ENCODE peak calls at places on chromosomes 7 and 10, in nine cellular contexts. B, J, I, W, N, P, U, T and V are unnamed samples.

GRCh38 chr7:77697535-77697831 is 1.2 kb downstream of the RSBN1L start:
- DNase-seq in B (peak; percentile 47), J (no peak), I (no peak), W (peak; percentile 15), N (no peak), P (no peak), U (peak; percentile 83), T (peak; percentile 51), V (no peak)

GRCh38 chr10:87565010-87565409 is 60.3 kb downstream of the MINPP1 start:
- DNase-seq in B (no peak), J (no peak), I (no peak), W (no peak), N (no peak), P (no peak), U (no peak), T (no peak), V (no peak)

GRCh38 chr10:47044741-47045140 is 133.5 kb downstream of the PTPN20 start:
- DNase-seq in B (peak; percentile 33), J (peak; percentile 56), I (no peak), W (no peak), N (no peak), P (peak; percentile 39), U (peak; percentile 67), T (no peak), V (no peak)

GRCh38 chr10:92440578-92440977 is 133.3 kb downstream of the IDE start:
- DNase-seq in B (no peak), J (no peak), I (no peak), W (no peak), N (no peak), P (no peak), U (no peak), T (no peak), V (no peak)

GRCh38 chr10:13352519-13352918 is 4.4 kb upstream of the SEPHS1 start:
- DNase-seq in B (no peak), J (no peak), I (no peak), W (no peak), N (no peak), P (no peak), U (no peak), T (no peak), V (no peak)

GRCh38 chr10:62728479-62728878 is 76.0 kb upstream of the ADO start:
- DNase-seq in B (no peak), J (no peak), I (no peak), W (no peak), N (no peak), P (no peak), U (no peak), T (no peak), V (no peak)

GRCh38 chr7:81869670-81870069 is 99.8 kb upstream of the HGF start:
- DNase-seq in B (no peak), J (no peak), I (no peak), W (no peak), N (no peak), P (no peak), U (no peak), T (no peak), V (no peak)

GRCh38 chr7:28674359-28674782 is 262.1 kb downstream of the CREB5 start:
- DNase-seq in B (no peak), J (no peak), I (no peak), W (no peak), N (no peak), P (no peak), U (no peak), T (peak; percentile 88), V (no peak)

GRCh38 chr10:121566755-121567154 is 31.5 kb downstream of the FGFR2 start:
- DNase-seq in B (no peak), J (no peak), I (no peak), W (no peak), N (no peak), P (peak; percentile 68), U (no peak), T (no peak), V (no peak)

GRCh38 chr7:91407942-91408341 is 143.7 kb downstream of the FZD1 start:
- DNase-seq in B (no peak), J (no peak), I (no peak), W (no peak), N (no peak), P (no peak), U (no peak), T (no peak), V (no peak)

GRCh38 chr7:494261-494687 is 25.4 kb downstream of the PDGFA start:
- DNase-seq in B (peak; percentile 8), J (peak; percentile 59), I (peak; percentile 8), W (no peak), N (no peak), P (peak; percentile 34), U (peak; percentile 65), T (no peak), V (no peak)

GRCh38 chr7:80581472-80581871 is 57.0 kb upstream of the CD36 start:
- DNase-seq in B (peak; percentile 73), J (no peak), I (no peak), W (no peak), N (no peak), P (no peak), U (no peak), T (peak; percentile 63), V (no peak)

GRCh38 chr10:127919418-127920191 is 12.7 kb downstream of the PTPRE start:
- DNase-seq in B (no peak), J (no peak), I (no peak), W (no peak), N (no peak), P (no peak), U (no peak), T (peak; percentile 65), V (no peak)

GRCh38 chr10:35532141-35532540 is 73.0 kb upstream of the GJD4 start:
- DNase-seq in B (no peak), J (no peak), I (no peak), W (no peak), N (no peak), P (no peak), U (no peak), T (no peak), V (no peak)

GRCh38 chr10:130146042-130146441 is 9.9 kb downstream of the GLRX3 start:
- DNase-seq in B (no peak), J (no peak), I (no peak), W (no peak), N (no peak), P (no peak), U (no peak), T (no peak), V (no peak)

GRCh38 chr10:373516-374309 is 238.5 kb downstream of the ZMYND11 start:
- DNase-seq in B (no peak), J (no peak), I (no peak), W (no peak), N (no peak), P (no peak), U (peak; percentile 31), T (no peak), V (peak; percentile 43)

GRCh38 chr10:18224626-18225445 is 84.6 kb downstream of the CACNB2 start:
- DNase-seq in B (no peak), J (no peak), I (no peak), W (no peak), N (no peak), P (no peak), U (no peak), T (no peak), V (no peak)

GRCh38 chr7:25813381-25813780 is 338.6 kb upstream of the NFE2L3 start:
- DNase-seq in B (no peak), J (no peak), I (no peak), W (no peak), N (no peak), P (no peak), U (no peak), T (no peak), V (no peak)
- H3K27me3 ChIP-seq in B (no peaks in the 10 kb centered on the region), J (no peaks in the 10 kb centered on the region), I (no peaks in the 10 kb centered on the region), W (peaks cover 13% of the 10 kb centered on the region), N (peaks cover under 1% of the 10 kb centered on the region), P (no peaks in the 10 kb centered on the region), U (no peaks in the 10 kb centered on the region), T (peaks cover 54% of the 10 kb centered on the region), V (no peaks in the 10 kb centered on the region)

GRCh38 chr7:1883834-1884582 is 213.9 kb downstream of the ELFN1 start:
- DNase-seq in B (no peak), J (no peak), I (peak; percentile 36), W (no peak), N (no peak), P (no peak), U (no peak), T (no peak), V (no peak)
- H3K27ac ChIP-seq in B (no peak overlapping the region), J (no peak overlapping the region), I (no peak overlapping the region), W (no peak overlapping the region), N (no peak overlapping the region), P (no peak overlapping the region), U (no peak overlapping the region), T (no peak overlapping the region), V (no peak overlapping the region)

GRCh38 chr7:142654398-142654797 is 94.9 kb upstream of the PRSS1 start:
- DNase-seq in B (no peak), J (no peak), I (no peak), W (no peak), N (no peak), P (no peak), U (no peak), T (no peak), V (no peak)

DNA sequence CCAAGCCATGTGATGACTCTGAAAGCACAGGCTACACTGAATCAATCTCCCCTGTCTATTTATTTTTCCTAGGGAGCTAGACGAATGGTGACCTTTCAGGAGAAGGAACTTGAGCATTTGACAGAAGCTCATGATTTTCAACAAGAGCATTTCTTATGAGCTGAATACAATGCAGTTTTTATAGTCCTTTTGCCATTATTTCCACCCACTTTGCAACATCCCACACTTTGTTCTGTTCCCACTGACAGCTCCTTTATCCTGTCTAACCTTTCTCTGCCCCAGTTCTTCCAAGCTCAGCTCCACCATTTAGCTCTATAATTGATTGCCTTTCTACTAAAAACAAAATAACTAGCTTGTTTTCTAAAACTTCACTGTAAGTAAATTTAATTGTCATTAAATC is 91.9 kb upstream of the PRSS1 start:
- DNase-seq in B (no peak), J (no peak), I (no peak), W (no peak), N (no peak), P (no peak), U (no peak), T (no peak), V (no peak)
- H3K27me3 ChIP-seq in B (no peaks in the 10 kb centered on the region), J (no peaks in the 10 kb centered on the region), I (no peaks in the 10 kb centered on the region), W (no peaks in the 10 kb centered on the region), N (no peaks in the 10 kb centered on the region), P (no peaks in the 10 kb centered on the region), U (no peaks in the 10 kb centered on the region), T (no peaks in the 10 kb centered on the region), V (no peaks in the 10 kb centered on the region)

GRCh38 chr7:21944616-21945373 is 904 bp downstream of the CDCA7L start:
- DNase-seq in B (peak; percentile 38), J (peak; percentile 90), I (peak; percentile 31), W (no peak), N (peak; percentile 30), P (no peak), U (peak; percentile 88), T (peak; percentile 81), V (peak; percentile 55)

GRCh38 chr7:21941570-21942224 is 4.0 kb downstream of the CDCA7L start:
- DNase-seq in B (no peak), J (no peak), I (no peak), W (no peak), N (no peak), P (no peak), U (no peak), T (peak; percentile 74), V (no peak)

GRCh38 chr7:21942955-21943354 is 2.7 kb downstream of the CDCA7L start:
- DNase-seq in B (no peak), J (no peak), I (no peak), W (no peak), N (no peak), P (no peak), U (no peak), T (peak; percentile 8), V (no peak)

GRCh38 chr7:21945374-21946227 is at the start of gene CDCA7L:
- DNase-seq in B (peak; percentile 86), J (peak; percentile 92), I (peak; percentile 85), W (peak; percentile 9), N (peak; percentile 17), P (peak; percentile 76), U (peak; percentile 95), T (peak; percentile 79), V (peak; percentile 77)

GRCh38 chr7:21943436-21943835 is 2.3 kb downstream of the CDCA7L start:
- DNase-seq in B (no peak), J (no peak), I (no peak), W (no peak), N (no peak), P (no peak), U (no peak), T (peak; percentile 3), V (no peak)
- H3K27ac ChIP-seq in B (peak overlapping the region; percentile 48), J (no peak overlapping the region), I (peak overlapping the region; percentile 86), W (no peak overlapping the region), N (no peak overlapping the region), P (peak overlapping the region; percentile 31), U (no peak overlapping the region), T (no peak overlapping the region), V (no peak overlapping the region)